ENCODE peak calls at places on chromosomes 13 and 19, in eight cellular contexts. Z is stimulated activated CD8-positive, alpha-beta memory T cell treated with anti-CD3 and anti-CD28 coated beads, Interleukin-4, amount 100 ng/mL, for 1 hour; V is tibial artery; D is stimulated activated CD4-positive, alpha-beta T cell treated with anti-CD3 and anti-CD28 coated beads, Interleukin-2, amount 100 ng/mL, for 48 hours; J is LNCaP clone FGC; T is hippocampal formation; F is RWPE2; I is RPMI7951. Q is an unnamed sample.

GRCh38 chr13:30034448-30034795 is 184.0 kb upstream of the UBL3 start:
- DNase-seq in V (no peak), T (no peak), F (no peak), I (peak), J (no peak), Z (no peak), D (no peak), Q (no peak)

GRCh38 chr19:15471639-15472101 is 7.3 kb upstream of the RASAL3 start:
- DNase-seq in V (no peak), F (no peak), Z (no peak), T (no peak), I (no peak), D (no peak), J (no peak), Q (no peak)

GRCh38 chr19:47512183-47512947 is 2.5 kb downstream of the NAPA start:
- DNase-seq in D (no peak), T (no peak), I (no peak), J (peak), F (no peak), Z (no peak), V (no peak), Q (peak)

GRCh38 chr13:76822691-76823267 is 63.4 kb downstream of the KCTD12 start:
- DNase-seq in F (no peak), I (peak), V (no peak), Z (no peak), J (no peak), D (no peak), T (no peak), Q (peak)

GRCh38 chr13:52195052-52195837 is 35.8 kb upstream of the NEK3 start:
- DNase-seq in J (no peak), I (peak), F (peak), T (no peak), D (peak), Z (peak), V (peak), Q (no peak)

GRCh38 chr13:113804703-113805430 is 45.8 kb downstream of the TMEM255B start:
- DNase-seq in F (peak), I (no peak), J (no peak), T (no peak), V (peak), Z (no peak), D (no peak), Q (no peak)

GRCh38 chr19:5677156-5677555 is 3.2 kb downstream of the MICOS13 start:
- DNase-seq in D (no peak), J (no peak), V (no peak), I (no peak), F (no peak), T (no peak), Z (no peak), Q (no peak)

GRCh38 chr19:39971380-39971841 is 446 bp downstream of the PSMC4 start:
- DNase-seq in J (no peak), F (no peak), I (no peak), V (no peak), T (no peak), D (no peak), Z (no peak), Q (no peak)

GRCh38 chr19:13162749-13163608 is 12.8 kb downstream of the IER2 start:
- DNase-seq in J (peak), V (peak), D (peak), T (peak), I (peak), F (peak), Z (peak), Q (peak)

GRCh38 chr13:49604570-49604969 is 19.2 kb upstream of the RCBTB1 start:
- DNase-seq in J (no peak), T (no peak), V (no peak), F (no peak), Z (no peak), D (no peak), I (peak), Q (peak)

GRCh38 chr13:35818577-35819165 is 312.5 kb downstream of the DCLK1 start:
- DNase-seq in T (peak), Z (no peak), J (peak), V (no peak), I (peak), D (no peak), F (no peak), Q (peak)

GRCh38 chr13:44151474-44151873 is 222.2 kb upstream of the SERP2 start:
- DNase-seq in I (no peak), J (peak), Z (no peak), T (no peak), D (no peak), V (no peak), F (no peak), Q (no peak)

GRCh38 chr13:47215741-47216140 is 318.9 kb upstream of the HTR2A start:
- DNase-seq in D (no peak), V (no peak), J (no peak), I (peak), F (peak), T (no peak), Z (no peak), Q (peak)

GRCh38 chr13:62293081-62293480 is 877.4 kb upstream of the PCDH20 start:
- DNase-seq in V (no peak), F (no peak), I (no peak), T (no peak), D (no peak), Z (no peak), J (no peak), Q (peak)

GRCh38 chr19:1312732-1313694 is 27.3 kb downstream of the EFNA2 start:
- DNase-seq in J (peak), V (no peak), T (no peak), Z (no peak), D (no peak), I (peak), F (peak), Q (no peak)

GRCh38 chr13:60273971-60274370 is 110.2 kb upstream of the DIAPH3 start:
- DNase-seq in I (no peak), D (no peak), J (peak), V (no peak), F (no peak), Z (no peak), T (no peak), Q (no peak)

GRCh38 chr19:58450836-58451357 is 525 bp upstream of the ZNF324B start:
- DNase-seq in J (peak), D (no peak), T (no peak), I (no peak), Z (no peak), V (no peak), F (no peak), Q (no peak)

GRCh38 chr19:33344210-33344609 is 29.3 kb upstream of the CEBPG start:
- DNase-seq in T (peak), V (no peak), D (no peak), F (no peak), J (no peak), Z (no peak), I (peak), Q (no peak)

GRCh38 chr19:8306235-8307054 is 1.7 kb downstream of the CD320 start:
- DNase-seq in Z (no peak), T (no peak), I (no peak), J (no peak), D (no peak), V (peak), F (peak), Q (no peak)

GRCh38 chr13:51066091-51066831 is 44.8 kb downstream of the C13orf42 start:
- DNase-seq in J (no peak), Z (no peak), I (peak), T (no peak), D (no peak), V (no peak), F (no peak), Q (peak)

GRCh38 chr13:111850976-111851375 is 216.0 kb upstream of the SOX1 start:
- DNase-seq in D (no peak), F (no peak), J (no peak), V (no peak), Z (no peak), I (no peak), T (no peak), Q (no peak)

GRCh38 chr13:45339867-45340266 is 1.1 kb downstream of the TPT1 start:
- DNase-seq in F (no peak), T (no peak), J (no peak), V (no peak), D (no peak), Z (no peak), I (no peak), Q (no peak)

GRCh38 chr13:113216165-113217056 is 7.0 kb downstream of the CUL4A start:
- DNase-seq in I (peak), T (peak), V (no peak), D (no peak), Z (no peak), F (no peak), J (peak), Q (no peak)

GRCh38 chr13:69280399-69280798 is 827.2 kb upstream of the ATXN8OS start:
- DNase-seq in J (no peak), T (no peak), F (no peak), Z (no peak), V (no peak), I (no peak), D (no peak), Q (no peak)

GRCh38 chr13:97388385-97388784 is 45.6 kb upstream of the RAP2A start:
- DNase-seq in T (no peak), J (no peak), I (no peak), F (no peak), Z (no peak), V (no peak), D (no peak), Q (no peak)

GRCh38 chr13:114145256-114145655 is 12.8 kb upstream of the RASA3 start:
- DNase-seq in V (peak), T (no peak), F (peak), D (no peak), I (no peak), J (no peak), Z (no peak), Q (no peak)

GRCh38 chr19:48506138-48506733 is 5.4 kb downstream of the LMTK3 start:
- DNase-seq in T (no peak), V (peak), Z (no peak), I (peak), F (no peak), J (no peak), D (no peak), Q (peak)

GRCh38 chr19:1811942-1812425 is at the start of gene ATP8B3:
- DNase-seq in T (no peak), Z (peak), D (no peak), F (no peak), I (no peak), J (no peak), V (no peak), Q (no peak)

GRCh38 chr19:51398096-51398704 is 7.8 kb upstream of the C19orf84 start:
- DNase-seq in D (no peak), Z (no peak), T (peak), V (no peak), F (no peak), J (no peak), I (peak), Q (peak)

GRCh38 chr13:110089100-110089499 is 217.9 kb downstream of the COL4A1 start:
- DNase-seq in F (no peak), I (no peak), J (no peak), T (no peak), Z (no peak), D (no peak), V (no peak), Q (no peak)

GRCh38 chr13:114229486-114229885 is 5.2 kb upstream of the CDC16 start:
- DNase-seq in Z (no peak), I (no peak), F (no peak), D (no peak), V (no peak), J (no peak), T (no peak), Q (peak)

GRCh38 chr19:49712397-49712859 is 21.5 kb downstream of the CPT1C start:
- DNase-seq in T (no peak), V (no peak), J (no peak), F (no peak), I (peak), D (no peak), Z (no peak), Q (peak)

GRCh38 chr19:4495471-4495870 is 22.8 kb downstream of the PLIN4 start:
- DNase-seq in F (peak), J (no peak), V (no peak), T (no peak), D (no peak), I (no peak), Z (no peak), Q (no peak)